ENCODE peak calls at places on chromosomes 11 and 22, in eight cellular contexts. Y is PC-9; L is tibial artery; C is lung; H is Karpas-422; R is substantia nigra; Q is CD4-positive, alpha-beta T cell; V is colonic mucosa. I is an unnamed sample.

GRCh38 chr11:40100204-40100603 is 1359.2 kb downstream of the LRRC4C start:
- DNase-seq in Y (no peak), L (no peak), C (no peak), H (no peak), R (no peak), Q (no peak), V (no peak), I (no peak)

GRCh38 chr11:8719260-8720190 is 36.9 kb downstream of the RPL27A start:
- DNase-seq in Y (peak; percentile 90), L (peak; percentile 87), C (no peak), H (no peak), R (no peak), Q (no peak), V (no peak), I (no peak)

GRCh38 chr11:60914620-60915249 is 777 bp downstream of the TMEM109 start:
- DNase-seq in Y (no peak), L (no peak), C (no peak), H (peak; percentile 73), R (peak; percentile 35), Q (no peak), V (peak; percentile 52), I (no peak)

GRCh38 chr11:68313574-68314202 is 1.3 kb downstream of the LRP5 start:
- DNase-seq in Y (no peak), L (no peak), C (no peak), H (no peak), R (no peak), Q (no peak), V (no peak), I (no peak)

GRCh38 chr11:1564535-1565172 is 7.4 kb downstream of the DUSP8 start:
- DNase-seq in Y (no peak), L (peak; percentile 85), C (no peak), H (peak; percentile 74), R (no peak), Q (no peak), V (peak; percentile 67), I (no peak)

GRCh38 chr11:12810497-12810896 is 136.3 kb downstream of the TEAD1 start:
- DNase-seq in Y (no peak), L (no peak), C (no peak), H (no peak), R (no peak), Q (no peak), V (no peak), I (no peak)

GRCh38 chr11:91220476-91221202 is 997.8 kb upstream of the CHORDC1 start:
- DNase-seq in Y (no peak), L (no peak), C (no peak), H (no peak), R (no peak), Q (no peak), V (no peak), I (no peak)

GRCh38 chr11:36345084-36345511 is 49.0 kb downstream of the PRR5L start:
- DNase-seq in Y (no peak), L (no peak), C (no peak), H (no peak), R (no peak), Q (no peak), V (peak; percentile 81), I (no peak)

GRCh38 chr22:46726066-46726985 is 11.7 kb downstream of the CERK start:
- DNase-seq in Y (no peak), L (no peak), C (no peak), H (no peak), R (no peak), Q (no peak), V (no peak), I (no peak)

GRCh38 chr11:69801513-69802335 is 17.5 kb downstream of the FGF3 start:
- DNase-seq in Y (no peak), L (no peak), C (no peak), H (peak; percentile 81), R (no peak), Q (peak; percentile 6), V (peak; percentile 30), I (peak; percentile 64)

GRCh38 chr11:3341298-3341697 is 37.6 kb downstream of the ZNF195 start:
- DNase-seq in Y (no peak), L (no peak), C (peak; percentile 50), H (peak; percentile 93), R (peak; percentile 4), Q (peak; percentile 64), V (peak; percentile 76), I (no peak)

GRCh38 chr11:78840623-78841022 is 266.0 kb upstream of the NARS2 start:
- DNase-seq in Y (no peak), L (no peak), C (no peak), H (no peak), R (no peak), Q (no peak), V (no peak), I (no peak)

GRCh38 chr22:24147666-24148065 is 33.6 kb upstream of the SUSD2 start:
- DNase-seq in Y (no peak), L (no peak), C (no peak), H (no peak), R (no peak), Q (no peak), V (no peak), I (no peak)
- H3K27ac ChIP-seq in Y (peak overlapping the region; percentile 60), L (peak overlapping the region; percentile 83), C (peak overlapping the region; percentile 79), H (no peak overlapping the region), R (no peak overlapping the region), Q (peak overlapping the region; percentile 42), V (peak overlapping the region; percentile 44), I (no peak overlapping the region)

DNA sequence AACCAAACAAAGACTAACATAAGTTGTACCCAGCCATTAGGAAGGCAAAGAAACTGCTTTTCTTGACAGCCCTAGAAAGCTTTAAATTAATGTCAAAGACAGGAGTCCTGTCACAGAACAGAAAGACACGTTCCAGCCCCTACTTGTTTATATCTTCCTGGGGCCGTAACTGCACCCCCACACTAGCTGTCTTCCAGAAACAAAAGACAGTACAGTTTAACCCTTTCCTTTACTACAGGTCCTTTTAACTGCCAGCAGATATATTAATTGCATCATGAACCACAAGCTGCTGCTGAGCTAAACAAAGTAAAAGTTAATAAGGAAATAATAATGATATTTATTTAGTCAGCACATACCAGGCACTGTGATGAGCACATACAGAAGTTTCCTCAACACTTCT is 20.3 kb upstream of the CFAP300 start:
- DNase-seq in Y (no peak), L (no peak), C (no peak), H (no peak), R (no peak), Q (no peak), V (no peak), I (no peak)
- H3K27ac ChIP-seq in Y (no peak overlapping the region), L (no peak overlapping the region), C (no peak overlapping the region), H (no peak overlapping the region), R (no peak overlapping the region), Q (no peak overlapping the region), V (no peak overlapping the region), I (no peak overlapping the region)

GRCh38 chr22:23521442-23522113 is 58.5 kb downstream of the IGLL1 start:
- DNase-seq in Y (peak; percentile 55), L (peak; percentile 94), C (peak; percentile 84), H (peak; percentile 89), R (peak; percentile 90), Q (peak; percentile 54), V (peak; percentile 92), I (no peak)

GRCh38 chr22:23518381-23519187 is 61.5 kb downstream of the IGLL1 start:
- DNase-seq in Y (no peak), L (no peak), C (no peak), H (no peak), R (no peak), Q (no peak), V (peak; percentile 65), I (no peak)

GRCh38 chr22:23522642-23523251 is 57.3 kb downstream of the IGLL1 start:
- DNase-seq in Y (no peak), L (peak; percentile 79), C (no peak), H (no peak), R (no peak), Q (no peak), V (no peak), I (no peak)

GRCh38 chr22:23519442-23520177 is 60.5 kb downstream of the IGLL1 start:
- DNase-seq in Y (no peak), L (no peak), C (no peak), H (no peak), R (no peak), Q (no peak), V (no peak), I (no peak)

DNA sequence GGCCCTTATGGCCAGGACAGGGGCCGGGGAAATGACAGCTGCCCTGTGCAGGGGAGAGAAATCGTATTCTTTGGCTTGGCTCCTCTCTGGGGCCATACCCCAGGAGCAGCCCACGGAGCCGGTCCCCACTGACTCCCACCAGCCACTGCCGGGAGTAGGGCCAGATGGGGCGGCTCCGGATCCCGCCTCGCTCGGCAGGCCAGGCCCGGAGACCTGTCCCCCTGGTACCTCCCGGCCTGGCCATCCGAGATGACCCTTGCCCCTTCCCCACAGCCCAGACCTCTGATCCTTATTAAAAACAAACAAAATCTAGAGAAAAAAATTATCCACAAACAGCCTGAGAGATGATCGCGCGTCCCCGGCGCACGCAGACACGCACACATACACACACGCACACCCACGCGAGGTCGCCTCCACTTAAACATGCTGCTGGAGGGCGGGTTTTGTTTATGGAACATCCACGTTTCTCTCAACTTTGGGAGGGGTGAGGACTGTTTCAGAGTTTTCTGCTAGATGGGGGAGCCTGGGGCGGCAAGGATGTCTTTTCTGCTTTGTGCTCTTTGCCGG is 59.1 kb downstream of the IGLL1 start:
- DNase-seq in Y (no peak), L (no peak), C (no peak), H (no peak), R (peak; percentile 59), Q (no peak), V (peak; percentile 55), I (no peak)
- H3K27ac ChIP-seq in Y (no peak overlapping the region), L (peak overlapping the region; percentile 99), C (peak overlapping the region; percentile 96), H (no peak overlapping the region), R (peak overlapping the region; percentile 93), Q (no peak overlapping the region), V (peak overlapping the region; percentile 64), I (no peak overlapping the region)

GRCh38 chr11:123330948-123331347 is 99.1 kb upstream of the GRAMD1B start:
- DNase-seq in Y (no peak), L (no peak), C (no peak), H (no peak), R (no peak), Q (no peak), V (no peak), I (no peak)
- H3K27ac ChIP-seq in Y (no peak overlapping the region), L (no peak overlapping the region), C (no peak overlapping the region), H (no peak overlapping the region), R (no peak overlapping the region), Q (no peak overlapping the region), V (no peak overlapping the region), I (no peak overlapping the region)

GRCh38 chr11:134139873-134140331 is 71.0 kb downstream of the JAM3 start:
- DNase-seq in Y (no peak), L (no peak), C (no peak), H (peak; percentile 79), R (peak; percentile 44), Q (peak; percentile 44), V (peak; percentile 61), I (peak; percentile 76)
- H3K27ac ChIP-seq in Y (no peak overlapping the region), L (peak overlapping the region; percentile 54), C (no peak overlapping the region), H (no peak overlapping the region), R (peak overlapping the region; percentile 83), Q (no peak overlapping the region), V (no peak overlapping the region), I (no peak overlapping the region)

I was measured in iPS DF 6.9.